ENCODE peak calls at places on chromosomes 11 and 22, in nine cellular contexts. S is stomach, Q is MM.1S, E is ovary, C is choroid plexus epithelial cell, L is fibroblast of lung, K is nephron progenitor cell, R is PC-3, G is neural crest cell. A is an unnamed sample.

GRCh38 chr11:66701432-66702240 is 23.9 kb upstream of the RBM4B start:
- DNase-seq in L (no peak), K (no peak), Q (no peak), G (no peak), R (no peak), E (no peak), C (peak), S (peak), A (no peak)

GRCh38 chr22:44702479-44703219 is 645 bp downstream of the PRR5 start:
- DNase-seq in E (peak), R (peak), Q (no peak), L (peak), S (peak), K (peak), G (peak), C (peak), A (peak)

GRCh38 chr11:36400768-36401455 is 104.8 kb downstream of the PRR5L start:
- DNase-seq in G (no peak), K (no peak), S (no peak), L (no peak), E (no peak), C (no peak), Q (no peak), R (no peak), A (no peak)

GRCh38 chr11:101436511-101437142 is 147.2 kb downstream of the TRPC6 start:
- DNase-seq in L (peak), R (peak), E (peak), G (peak), K (peak), C (peak), Q (peak), S (peak), A (peak)

GRCh38 chr11:75931124-75931523 is 116.1 kb downstream of the UVRAG start:
- DNase-seq in E (no peak), Q (no peak), R (peak), K (no peak), S (no peak), G (no peak), C (peak), L (peak), A (peak)

GRCh38 chr11:128687321-128687720 is 6.6 kb upstream of the FLI1 start:
- DNase-seq in L (no peak), E (no peak), C (no peak), S (no peak), G (no peak), Q (no peak), R (no peak), K (peak), A (peak)

GRCh38 chr11:120139316-120140069 is 1.6 kb upstream of the TRIM29 start:
- DNase-seq in K (no peak), L (no peak), C (no peak), G (no peak), S (peak), R (no peak), Q (no peak), E (no peak), A (no peak)

GRCh38 chr11:127506647-127507046 is 506.1 kb upstream of the KIRREL3 start:
- DNase-seq in L (no peak), E (no peak), R (no peak), G (no peak), Q (no peak), S (no peak), C (no peak), K (no peak), A (no peak)

GRCh38 chr11:118194835-118195627 is 18.6 kb upstream of the SCN2B start:
- DNase-seq in E (peak), Q (no peak), K (no peak), G (no peak), S (peak), R (peak), C (peak), L (peak), A (peak)

GRCh38 chr11:441043-441417 is 781 bp downstream of the ANO9 start:
- DNase-seq in K (no peak), G (no peak), E (no peak), L (no peak), R (no peak), S (no peak), C (no peak), Q (no peak), A (no peak)

GRCh38 chr11:432501-433100 is 9.2 kb downstream of the ANO9 start:
- DNase-seq in Q (no peak), C (no peak), G (no peak), L (no peak), R (no peak), E (no peak), S (no peak), K (no peak), A (no peak)

GRCh38 chr11:133808393-133809140 is 36.7 kb downstream of the SPATA19 start:
- DNase-seq in S (no peak), Q (no peak), E (no peak), C (peak), L (no peak), G (no peak), R (no peak), K (no peak), A (no peak)
- TF ChIP-seq CTCF in S (no peak), Q (no peak), E (no peak), C (no peak), L (no peak), G (no peak), R (no peak), K (no peak), A (no peak)

GRCh38 chr22:28939394-28939793 is 56.0 kb downstream of the ZNRF3 start:
- DNase-seq in R (no peak), E (no peak), S (no peak), Q (no peak), C (no peak), G (no peak), K (no peak), L (no peak), A (no peak)
- TF ChIP-seq CTCF in R (no peak), E (no peak), S (no peak), Q (no peak), C (no peak), G (no peak), K (no peak), L (no peak), A (no peak)

DNA sequence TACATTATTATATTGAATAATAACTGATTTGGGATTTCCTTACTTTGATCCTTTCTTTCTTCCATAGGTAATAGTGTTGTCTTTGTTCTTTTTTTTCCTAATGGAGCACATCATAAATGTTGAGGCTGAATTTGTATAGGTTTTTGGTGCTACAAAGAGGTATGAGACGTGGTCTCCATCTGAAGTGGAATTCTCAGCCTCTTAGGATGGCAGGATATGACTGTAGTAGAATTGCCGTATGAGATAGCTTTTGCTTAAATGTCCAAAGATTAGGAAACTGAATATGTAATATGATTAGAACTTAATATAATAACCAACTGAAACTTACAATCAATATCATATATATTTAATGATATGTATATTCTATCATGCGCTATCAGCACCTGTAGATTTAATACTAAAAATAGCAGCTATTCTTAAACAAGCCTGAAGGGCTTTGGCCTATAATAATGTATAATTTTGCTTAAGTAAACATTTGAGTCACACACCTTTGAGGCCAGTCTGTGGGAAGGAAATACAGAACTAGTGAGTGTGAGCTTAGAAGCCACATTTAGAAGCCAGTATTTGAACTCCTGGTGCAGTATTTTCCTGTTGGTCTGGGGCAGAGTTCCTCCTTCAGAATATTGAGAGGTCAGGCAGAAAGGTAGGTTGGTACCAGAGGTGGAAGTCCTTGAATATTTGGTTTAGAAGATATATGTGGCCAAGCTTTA is 62.6 kb downstream of the SWAP70 start:
- DNase-seq in Q (peak), G (no peak), R (peak), L (peak), C (peak), E (no peak), K (no peak), S (no peak), A (peak)
- TF ChIP-seq CTCF in Q (no peak), G (no peak), R (no peak), L (no peak), C (no peak), E (no peak), K (no peak), S (no peak), A (no peak)

GRCh38 chr11:65266210-65266609 is 4.4 kb downstream of the POLA2 start:
- DNase-seq in Q (no peak), G (no peak), K (no peak), E (no peak), S (no peak), L (no peak), C (no peak), R (no peak), A (no peak)
- TF ChIP-seq CTCF in Q (no peak), G (no peak), K (no peak), E (no peak), S (no peak), L (no peak), C (peak), R (peak), A (no peak)

GRCh38 chr11:61587951-61588695 is 7.2 kb upstream of the SYT7 start:
- DNase-seq in E (peak), G (no peak), R (peak), C (no peak), Q (no peak), K (peak), L (no peak), S (peak), A (peak)
- TF ChIP-seq CTCF in E (no peak), G (peak), R (peak), C (peak), Q (peak), K (no peak), L (peak), S (no peak), A (peak)

GRCh38 chr11:96798445-96798844 is 408.6 kb downstream of the JRKL start:
- DNase-seq in R (no peak), L (no peak), C (no peak), K (no peak), S (no peak), G (no peak), Q (peak), E (no peak), A (no peak)

GRCh38 chr11:96794152-96794551 is 404.3 kb downstream of the JRKL start:
- DNase-seq in S (no peak), E (no peak), Q (no peak), R (peak), C (no peak), G (no peak), L (no peak), K (no peak), A (peak)
- TF ChIP-seq CTCF in S (no peak), E (no peak), Q (no peak), R (peak), C (no peak), G (no peak), L (no peak), K (no peak), A (peak)

DNA sequence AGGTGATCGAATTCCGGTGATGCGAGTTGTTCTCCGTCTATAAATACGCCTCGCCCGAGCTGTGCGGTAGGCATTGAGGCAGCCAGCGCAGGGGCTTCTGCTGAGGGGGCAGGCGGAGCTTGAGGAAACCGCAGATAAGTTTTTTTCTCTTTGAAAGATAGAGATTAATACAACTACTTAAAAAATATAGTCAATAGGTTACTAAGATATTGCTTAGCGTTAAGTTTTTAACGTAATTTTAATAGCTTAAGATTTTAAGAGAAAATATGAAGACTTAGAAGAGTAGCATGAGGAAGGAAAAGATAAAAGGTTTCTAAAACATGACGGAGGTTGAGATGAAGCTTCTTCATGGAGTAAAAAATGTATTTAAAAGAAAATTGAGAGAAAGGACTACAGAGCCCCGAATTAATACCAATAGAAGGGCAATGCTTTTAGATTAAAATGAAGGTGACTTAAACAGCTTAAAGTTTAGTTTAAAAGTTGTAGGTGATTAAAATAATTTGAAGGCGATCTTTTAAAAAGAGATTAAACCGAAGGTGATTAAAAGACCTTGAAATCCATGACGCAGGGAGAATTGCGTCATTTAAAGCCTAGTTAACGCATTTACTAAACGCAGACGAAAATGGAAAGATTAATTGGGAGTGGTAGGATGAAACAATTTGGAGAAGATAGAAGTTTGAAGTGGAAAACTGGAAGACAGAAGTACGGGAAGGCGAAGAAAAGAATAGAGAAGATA is at the start of gene MALAT1:
- DNase-seq in R (peak), Q (peak), K (peak), S (peak), G (peak), C (peak), L (peak), E (peak), A (peak)
- TF ChIP-seq CTCF in R (no peak), Q (no peak), K (no peak), S (no peak), G (no peak), C (no peak), L (no peak), E (peak), A (no peak)